ENCODE peak calls at places on chromosomes 16 and 17, in seven cellular contexts. D, F, Z, H, G, Y and I are unnamed samples.

GRCh38 chr17:35373532-35373983 is at the start of gene SLFN11:
- DNase-seq in D (peak), F (no peak), Z (no peak), H (no peak), G (peak), Y (peak), I (peak)

GRCh38 chr17:29115906-29116651 is 64.1 kb downstream of the MYO18A start:
- DNase-seq in D (peak), F (peak), Z (no peak), H (no peak), G (peak), Y (peak), I (peak)

GRCh38 chr17:40633871-40634270 is 13.7 kb downstream of the SMARCE1 start:
- DNase-seq in D (no peak), F (no peak), Z (no peak), H (no peak), G (no peak), Y (no peak), I (no peak)

GRCh38 chr17:44602970-44603369 is 45.7 kb downstream of the FZD2 start:
- DNase-seq in D (no peak), F (no peak), Z (no peak), H (no peak), G (no peak), Y (no peak), I (no peak)

GRCh38 chr17:76232342-76232741 is 8.0 kb downstream of the RNF157 start:
- DNase-seq in D (peak), F (no peak), Z (no peak), H (no peak), G (no peak), Y (no peak), I (no peak)

GRCh38 chr16:72189865-72190371 is 18.0 kb upstream of the PMFBP1 start:
- DNase-seq in D (peak), F (no peak), Z (no peak), H (no peak), G (peak), Y (no peak), I (no peak)

GRCh38 chr16:77745972-77746371 is 23.7 kb downstream of the NUDT7 start:
- DNase-seq in D (no peak), F (no peak), Z (no peak), H (no peak), G (no peak), Y (no peak), I (no peak)

GRCh38 chr16:73955255-73955654 is 341.4 kb upstream of the PSMD7 start:
- DNase-seq in D (no peak), F (no peak), Z (no peak), H (no peak), G (no peak), Y (no peak), I (no peak)

GRCh38 chr17:4833941-4834501 is 881 bp downstream of the MINK1 start:
- DNase-seq in D (peak), F (no peak), Z (no peak), H (no peak), G (peak), Y (no peak), I (peak)

GRCh38 chr16:30472328-30472942 is at the start of gene ITGAL:
- DNase-seq in D (no peak), F (no peak), Z (peak), H (no peak), G (no peak), Y (peak), I (no peak)

GRCh38 chr17:80244871-80245509 is 15.7 kb upstream of the RNF213 start:
- DNase-seq in D (no peak), F (no peak), Z (no peak), H (no peak), G (no peak), Y (no peak), I (no peak)

GRCh38 chr17:29723283-29724047 is 100.8 kb upstream of the CORO6 start:
- DNase-seq in D (no peak), F (no peak), Z (no peak), H (no peak), G (no peak), Y (peak), I (no peak)

GRCh38 chr16:66028505-66029216 is 337.8 kb upstream of the CDH5 start:
- DNase-seq in D (peak), F (no peak), Z (no peak), H (no peak), G (peak), Y (no peak), I (no peak)

GRCh38 chr16:21647562-21648164 is 4.7 kb downstream of the IGSF6 start:
- DNase-seq in D (no peak), F (no peak), Z (no peak), H (no peak), G (no peak), Y (no peak), I (no peak)

GRCh38 chr16:22188595-22189442 is 17.3 kb upstream of the EEF2K start:
- DNase-seq in D (peak), F (peak), Z (peak), H (no peak), G (peak), Y (peak), I (peak)

GRCh38 chr16:87540072-87540976 is 47.5 kb upstream of the ZCCHC14 start:
- DNase-seq in D (no peak), F (no peak), Z (no peak), H (no peak), G (no peak), Y (no peak), I (no peak)

GRCh38 chr17:63988741-63989621 is 9.2 kb upstream of the PRR29 start:
- DNase-seq in D (peak), F (peak), Z (no peak), H (no peak), G (peak), Y (no peak), I (peak)

GRCh38 chr17:385836-386144 is 33.2 kb upstream of the RPH3AL start:
- DNase-seq in D (no peak), F (no peak), Z (no peak), H (no peak), G (no peak), Y (no peak), I (no peak)

GRCh38 chr17:74924250-74924948 is at the start of gene OTOP2:
- DNase-seq in D (no peak), F (peak), Z (no peak), H (peak), G (no peak), Y (peak), I (peak)

GRCh38 chr17:8818654-8819330 is 19.6 kb upstream of the MFSD6L start:
- DNase-seq in D (no peak), F (no peak), Z (no peak), H (no peak), G (no peak), Y (no peak), I (no peak)